ENCODE peak calls at places on chromosome 6, in nine cellular contexts. One of them, this sample, is unnamed.

GRCh38 chr6:148737806-148738205 is 9.0 kb upstream of the UST start:
- DNase-seq in GM03348: no peak
- DNase-seq in RWPE2: no peak
- DNase-seq in cerebellum: no peak
- DNase-seq in fibroblast of pulmonary artery: no peak
- DNase-seq in mucosa of gallbladder: no peak
- DNase-seq in heart left ventricle: no peak
- DNase-seq in ascending aorta: no peak
- DNase-seq in activated T-cell treated with anti-CD3 and anti-CD28 coated beads for 24 hours: no peak
- DNase-seq in this sample: no peak

GRCh38 chr6:100865525-100865924 is 15.6 kb downstream of the ASCC3 start:
- DNase-seq in GM03348: no peak
- DNase-seq in RWPE2: no peak
- DNase-seq in cerebellum: no peak
- DNase-seq in fibroblast of pulmonary artery: no peak
- DNase-seq in mucosa of gallbladder: no peak
- DNase-seq in heart left ventricle: no peak
- DNase-seq in ascending aorta: no peak
- DNase-seq in activated T-cell treated with anti-CD3 and anti-CD28 coated beads for 24 hours: no peak
- DNase-seq in this sample: no peak

GRCh38 chr6:129501401-129502051 is 208.5 kb downstream of the ARHGAP18 start:
- DNase-seq in GM03348: peak; percentile 63
- DNase-seq in RWPE2: peak; percentile 89
- DNase-seq in cerebellum: no peak
- DNase-seq in fibroblast of pulmonary artery: peak; percentile 93
- DNase-seq in mucosa of gallbladder: peak; percentile 30
- DNase-seq in heart left ventricle: peak; percentile 32
- DNase-seq in ascending aorta: peak; percentile 19
- DNase-seq in activated T-cell treated with anti-CD3 and anti-CD28 coated beads for 24 hours: no peak
- DNase-seq in this sample: peak; percentile 89

GRCh38 chr6:149147939-149148718 is 169.4 kb upstream of the TAB2 start:
- DNase-seq in GM03348: no peak
- DNase-seq in RWPE2: no peak
- DNase-seq in cerebellum: no peak
- DNase-seq in fibroblast of pulmonary artery: no peak
- DNase-seq in mucosa of gallbladder: no peak
- DNase-seq in heart left ventricle: no peak
- DNase-seq in ascending aorta: no peak
- DNase-seq in activated T-cell treated with anti-CD3 and anti-CD28 coated beads for 24 hours: no peak
- DNase-seq in this sample: no peak

GRCh38 chr6:128487746-128488145 is 32.7 kb downstream of the PTPRK start:
- DNase-seq in GM03348: no peak
- DNase-seq in RWPE2: no peak
- DNase-seq in cerebellum: no peak
- DNase-seq in fibroblast of pulmonary artery: peak; percentile 70
- DNase-seq in mucosa of gallbladder: no peak
- DNase-seq in heart left ventricle: no peak
- DNase-seq in ascending aorta: no peak
- DNase-seq in activated T-cell treated with anti-CD3 and anti-CD28 coated beads for 24 hours: no peak
- DNase-seq in this sample: no peak

GRCh38 chr6:42195415-42195814 is 659 bp upstream of the GUCA1B start:
- DNase-seq in GM03348: no peak
- DNase-seq in RWPE2: no peak
- DNase-seq in cerebellum: no peak
- DNase-seq in fibroblast of pulmonary artery: no peak
- DNase-seq in mucosa of gallbladder: no peak
- DNase-seq in heart left ventricle: no peak
- DNase-seq in ascending aorta: no peak
- DNase-seq in activated T-cell treated with anti-CD3 and anti-CD28 coated beads for 24 hours: no peak
- DNase-seq in this sample: no peak

GRCh38 chr6:153852481-153852880 is 186.6 kb upstream of the OPRM1 start:
- DNase-seq in GM03348: no peak
- DNase-seq in RWPE2: no peak
- DNase-seq in cerebellum: no peak
- DNase-seq in fibroblast of pulmonary artery: no peak
- DNase-seq in mucosa of gallbladder: peak; percentile 46
- DNase-seq in heart left ventricle: no peak
- DNase-seq in ascending aorta: no peak
- DNase-seq in activated T-cell treated with anti-CD3 and anti-CD28 coated beads for 24 hours: no peak
- DNase-seq in this sample: no peak

GRCh38 chr6:84526631-84527030 is 237.8 kb downstream of the TBX18 start:
- DNase-seq in GM03348: no peak
- DNase-seq in RWPE2: no peak
- DNase-seq in cerebellum: no peak
- DNase-seq in fibroblast of pulmonary artery: no peak
- DNase-seq in mucosa of gallbladder: no peak
- DNase-seq in heart left ventricle: no peak
- DNase-seq in ascending aorta: no peak
- DNase-seq in activated T-cell treated with anti-CD3 and anti-CD28 coated beads for 24 hours: no peak
- DNase-seq in this sample: no peak

GRCh38 chr6:122454673-122455072 is 16.9 kb downstream of the SERINC1 start:
- DNase-seq in GM03348: no peak
- DNase-seq in RWPE2: no peak
- DNase-seq in cerebellum: no peak
- DNase-seq in fibroblast of pulmonary artery: no peak
- DNase-seq in mucosa of gallbladder: no peak
- DNase-seq in heart left ventricle: no peak
- DNase-seq in ascending aorta: no peak
- DNase-seq in activated T-cell treated with anti-CD3 and anti-CD28 coated beads for 24 hours: no peak
- DNase-seq in this sample: no peak

GRCh38 chr6:165677091-165677490 is 14.1 kb upstream of the PDE10A start:
- DNase-seq in GM03348: no peak
- DNase-seq in RWPE2: no peak
- DNase-seq in cerebellum: no peak
- DNase-seq in fibroblast of pulmonary artery: no peak
- DNase-seq in mucosa of gallbladder: no peak
- DNase-seq in heart left ventricle: no peak
- DNase-seq in ascending aorta: no peak
- DNase-seq in activated T-cell treated with anti-CD3 and anti-CD28 coated beads for 24 hours: no peak
- DNase-seq in this sample: no peak

GRCh38 chr6:133408543-133408942 is 167.4 kb downstream of the EYA4 start:
- DNase-seq in GM03348: no peak
- DNase-seq in RWPE2: no peak
- DNase-seq in cerebellum: no peak
- DNase-seq in fibroblast of pulmonary artery: no peak
- DNase-seq in mucosa of gallbladder: no peak
- DNase-seq in heart left ventricle: no peak
- DNase-seq in ascending aorta: no peak
- DNase-seq in activated T-cell treated with anti-CD3 and anti-CD28 coated beads for 24 hours: no peak
- DNase-seq in this sample: no peak

GRCh38 chr6:35485402-35485877 is 11.4 kb downstream of the TEAD3 start:
- DNase-seq in GM03348: peak; percentile 78
- DNase-seq in RWPE2: peak; percentile 85
- DNase-seq in cerebellum: no peak
- DNase-seq in fibroblast of pulmonary artery: peak; percentile 56
- DNase-seq in mucosa of gallbladder: no peak
- DNase-seq in heart left ventricle: no peak
- DNase-seq in ascending aorta: no peak
- DNase-seq in activated T-cell treated with anti-CD3 and anti-CD28 coated beads for 24 hours: no peak
- DNase-seq in this sample: peak; percentile 63

GRCh38 chr6:109610555-109610954 is 80.4 kb downstream of the AK9 start:
- DNase-seq in GM03348: peak; percentile 4
- DNase-seq in RWPE2: no peak
- DNase-seq in cerebellum: no peak
- DNase-seq in fibroblast of pulmonary artery: peak; percentile 5
- DNase-seq in mucosa of gallbladder: no peak
- DNase-seq in heart left ventricle: no peak
- DNase-seq in ascending aorta: no peak
- DNase-seq in activated T-cell treated with anti-CD3 and anti-CD28 coated beads for 24 hours: no peak
- DNase-seq in this sample: no peak

GRCh38 chr6:52020961-52021570 is 66.3 kb downstream of the PKHD1 start:
- DNase-seq in GM03348: peak; percentile 44
- DNase-seq in RWPE2: no peak
- DNase-seq in cerebellum: peak; percentile 17
- DNase-seq in fibroblast of pulmonary artery: peak; percentile 52
- DNase-seq in mucosa of gallbladder: no peak
- DNase-seq in heart left ventricle: no peak
- DNase-seq in ascending aorta: no peak
- DNase-seq in activated T-cell treated with anti-CD3 and anti-CD28 coated beads for 24 hours: no peak
- DNase-seq in this sample: no peak

GRCh38 chr6:77231438-77232305 is 231.6 kb downstream of the HTR1B start:
- DNase-seq in GM03348: no peak
- DNase-seq in RWPE2: no peak
- DNase-seq in cerebellum: no peak
- DNase-seq in fibroblast of pulmonary artery: peak; percentile 7
- DNase-seq in mucosa of gallbladder: no peak
- DNase-seq in heart left ventricle: no peak
- DNase-seq in ascending aorta: no peak
- DNase-seq in activated T-cell treated with anti-CD3 and anti-CD28 coated beads for 24 hours: no peak
- DNase-seq in this sample: peak; percentile 20

GRCh38 chr6:31114540-31114876 is at the start of gene PSORS1C1:
- DNase-seq in GM03348: peak; percentile 94
- DNase-seq in RWPE2: peak; percentile 94
- DNase-seq in cerebellum: no peak
- DNase-seq in fibroblast of pulmonary artery: peak; percentile 92
- DNase-seq in mucosa of gallbladder: peak; percentile 85
- DNase-seq in heart left ventricle: peak; percentile 74
- DNase-seq in ascending aorta: peak; percentile 58
- DNase-seq in activated T-cell treated with anti-CD3 and anti-CD28 coated beads for 24 hours: no peak
- DNase-seq in this sample: peak; percentile 90

GRCh38 chr6:14876778-14877613 is 368.9 kb upstream of the JARID2 start:
- DNase-seq in GM03348: peak; percentile 78
- DNase-seq in RWPE2: no peak
- DNase-seq in cerebellum: peak; percentile 84
- DNase-seq in fibroblast of pulmonary artery: peak; percentile 91
- DNase-seq in mucosa of gallbladder: no peak
- DNase-seq in heart left ventricle: no peak
- DNase-seq in ascending aorta: no peak
- DNase-seq in activated T-cell treated with anti-CD3 and anti-CD28 coated beads for 24 hours: peak; percentile 22
- DNase-seq in this sample: no peak

GRCh38 chr6:80531676-80532619 is 425.5 kb downstream of the BCKDHB start:
- DNase-seq in GM03348: no peak
- DNase-seq in RWPE2: no peak
- DNase-seq in cerebellum: no peak
- DNase-seq in fibroblast of pulmonary artery: peak; percentile 39
- DNase-seq in mucosa of gallbladder: no peak
- DNase-seq in heart left ventricle: no peak
- DNase-seq in ascending aorta: no peak
- DNase-seq in activated T-cell treated with anti-CD3 and anti-CD28 coated beads for 24 hours: no peak
- DNase-seq in this sample: no peak

GRCh38 chr6:130906736-130907381 is 79.7 kb downstream of the SMLR1 start:
- DNase-seq in GM03348: peak; percentile 53
- DNase-seq in RWPE2: no peak
- DNase-seq in cerebellum: no peak
- DNase-seq in fibroblast of pulmonary artery: peak; percentile 71
- DNase-seq in mucosa of gallbladder: no peak
- DNase-seq in heart left ventricle: no peak
- DNase-seq in ascending aorta: no peak
- DNase-seq in activated T-cell treated with anti-CD3 and anti-CD28 coated beads for 24 hours: no peak
- DNase-seq in this sample: no peak

GRCh38 chr6:128641701-128642100 is 121.3 kb upstream of the PTPRK start:
- DNase-seq in GM03348: no peak
- DNase-seq in RWPE2: no peak
- DNase-seq in cerebellum: no peak
- DNase-seq in fibroblast of pulmonary artery: peak; percentile 31
- DNase-seq in mucosa of gallbladder: no peak
- DNase-seq in heart left ventricle: no peak
- DNase-seq in ascending aorta: no peak
- DNase-seq in activated T-cell treated with anti-CD3 and anti-CD28 coated beads for 24 hours: no peak
- DNase-seq in this sample: no peak

GRCh38 chr6:84224251-84224650 is 3.2 kb downstream of the CEP162 start:
- DNase-seq in GM03348: peak; percentile 45
- DNase-seq in RWPE2: no peak
- DNase-seq in cerebellum: no peak
- DNase-seq in fibroblast of pulmonary artery: no peak
- DNase-seq in mucosa of gallbladder: no peak
- DNase-seq in heart left ventricle: no peak
- DNase-seq in ascending aorta: no peak
- DNase-seq in activated T-cell treated with anti-CD3 and anti-CD28 coated beads for 24 hours: no peak
- DNase-seq in this sample: no peak